ENCODE peak calls at places on chromosomes 4 and X, in eight cellular contexts. One of them, this sample, is unnamed.

GRCh38 chr4:6847134-6847533 is 62.5 kb upstream of the TBC1D14 start:
- DNase-seq in substantia nigra: no peak
- DNase-seq in NCI-H748 treated with DMSO at 0.1 percent for 48 hours: no peak
- DNase-seq in SK-N-DZ: no peak
- DNase-seq in activated CD4-positive, alpha-beta T cell treated with anti-CD3 and anti-CD28 coated beads, Interleukin-2, amount 50 U/mL, for 1 hour: no peak
- DNase-seq in dermis microvascular lymphatic vessel endothelial cell: no peak
- DNase-seq in activated T-cell treated with anti-CD3 and anti-CD28 coated beads for 1 hour: no peak
- DNase-seq in neural crest cell: no peak
- DNase-seq in this sample: no peak

GRCh38 chr4:25792200-25792791 is 70.5 kb downstream of the SEL1L3 start:
- DNase-seq in substantia nigra: no peak
- DNase-seq in NCI-H748 treated with DMSO at 0.1 percent for 48 hours: peak
- DNase-seq in SK-N-DZ: peak
- DNase-seq in activated CD4-positive, alpha-beta T cell treated with anti-CD3 and anti-CD28 coated beads, Interleukin-2, amount 50 U/mL, for 1 hour: no peak
- DNase-seq in dermis microvascular lymphatic vessel endothelial cell: peak
- DNase-seq in activated T-cell treated with anti-CD3 and anti-CD28 coated beads for 1 hour: no peak
- DNase-seq in neural crest cell: peak
- DNase-seq in this sample: no peak

GRCh38 chr4:140595065-140595464 is 26.3 kb upstream of the UCP1 start:
- DNase-seq in substantia nigra: no peak
- DNase-seq in NCI-H748 treated with DMSO at 0.1 percent for 48 hours: peak
- DNase-seq in SK-N-DZ: no peak
- DNase-seq in activated CD4-positive, alpha-beta T cell treated with anti-CD3 and anti-CD28 coated beads, Interleukin-2, amount 50 U/mL, for 1 hour: no peak
- DNase-seq in dermis microvascular lymphatic vessel endothelial cell: peak
- DNase-seq in activated T-cell treated with anti-CD3 and anti-CD28 coated beads for 1 hour: no peak
- DNase-seq in neural crest cell: no peak
- DNase-seq in this sample: peak

GRCh38 chr4:78651250-78651860 is 99.8 kb downstream of the ANXA3 start:
- DNase-seq in substantia nigra: no peak
- DNase-seq in NCI-H748 treated with DMSO at 0.1 percent for 48 hours: no peak
- DNase-seq in SK-N-DZ: no peak
- DNase-seq in activated CD4-positive, alpha-beta T cell treated with anti-CD3 and anti-CD28 coated beads, Interleukin-2, amount 50 U/mL, for 1 hour: no peak
- DNase-seq in dermis microvascular lymphatic vessel endothelial cell: no peak
- DNase-seq in activated T-cell treated with anti-CD3 and anti-CD28 coated beads for 1 hour: no peak
- DNase-seq in neural crest cell: no peak
- DNase-seq in this sample: no peak

GRCh38 chrX:54820737-54821136 is 13.2 kb downstream of the MAGED2 start:
- DNase-seq in substantia nigra: no peak
- DNase-seq in NCI-H748 treated with DMSO at 0.1 percent for 48 hours: no peak
- DNase-seq in SK-N-DZ: no peak
- DNase-seq in activated CD4-positive, alpha-beta T cell treated with anti-CD3 and anti-CD28 coated beads, Interleukin-2, amount 50 U/mL, for 1 hour: no peak
- DNase-seq in dermis microvascular lymphatic vessel endothelial cell: no peak
- DNase-seq in activated T-cell treated with anti-CD3 and anti-CD28 coated beads for 1 hour: no peak
- DNase-seq in neural crest cell: no peak
- DNase-seq in this sample: no peak

GRCh38 chrX:64097891-64098290 is 107.6 kb downstream of the AMER1 start:
- DNase-seq in substantia nigra: no peak
- DNase-seq in NCI-H748 treated with DMSO at 0.1 percent for 48 hours: no peak
- DNase-seq in SK-N-DZ: no peak
- DNase-seq in activated CD4-positive, alpha-beta T cell treated with anti-CD3 and anti-CD28 coated beads, Interleukin-2, amount 50 U/mL, for 1 hour: no peak
- DNase-seq in dermis microvascular lymphatic vessel endothelial cell: no peak
- DNase-seq in activated T-cell treated with anti-CD3 and anti-CD28 coated beads for 1 hour: no peak
- DNase-seq in neural crest cell: no peak
- DNase-seq in this sample: no peak

GRCh38 chrX:42098897-42099296 is 175.5 kb upstream of the CASK start:
- DNase-seq in substantia nigra: no peak
- DNase-seq in NCI-H748 treated with DMSO at 0.1 percent for 48 hours: no peak
- DNase-seq in SK-N-DZ: peak
- DNase-seq in activated CD4-positive, alpha-beta T cell treated with anti-CD3 and anti-CD28 coated beads, Interleukin-2, amount 50 U/mL, for 1 hour: no peak
- DNase-seq in dermis microvascular lymphatic vessel endothelial cell: no peak
- DNase-seq in activated T-cell treated with anti-CD3 and anti-CD28 coated beads for 1 hour: no peak
- DNase-seq in neural crest cell: no peak
- DNase-seq in this sample: no peak

GRCh38 chr4:108427946-108428345 is 192.4 kb upstream of the RPL34 start:
- DNase-seq in substantia nigra: no peak
- DNase-seq in NCI-H748 treated with DMSO at 0.1 percent for 48 hours: no peak
- DNase-seq in SK-N-DZ: no peak
- DNase-seq in activated CD4-positive, alpha-beta T cell treated with anti-CD3 and anti-CD28 coated beads, Interleukin-2, amount 50 U/mL, for 1 hour: no peak
- DNase-seq in dermis microvascular lymphatic vessel endothelial cell: no peak
- DNase-seq in activated T-cell treated with anti-CD3 and anti-CD28 coated beads for 1 hour: no peak
- DNase-seq in neural crest cell: no peak
- DNase-seq in this sample: no peak

GRCh38 chr4:143346208-143346607 is 9.5 kb downstream of the GAB1 start:
- DNase-seq in substantia nigra: no peak
- DNase-seq in NCI-H748 treated with DMSO at 0.1 percent for 48 hours: no peak
- DNase-seq in SK-N-DZ: no peak
- DNase-seq in activated CD4-positive, alpha-beta T cell treated with anti-CD3 and anti-CD28 coated beads, Interleukin-2, amount 50 U/mL, for 1 hour: no peak
- DNase-seq in dermis microvascular lymphatic vessel endothelial cell: no peak
- DNase-seq in activated T-cell treated with anti-CD3 and anti-CD28 coated beads for 1 hour: no peak
- DNase-seq in neural crest cell: no peak
- DNase-seq in this sample: no peak

GRCh38 chr4:41590591-41590990 is 52.6 kb downstream of the LIMCH1 start:
- DNase-seq in substantia nigra: no peak
- DNase-seq in NCI-H748 treated with DMSO at 0.1 percent for 48 hours: peak
- DNase-seq in SK-N-DZ: no peak
- DNase-seq in activated CD4-positive, alpha-beta T cell treated with anti-CD3 and anti-CD28 coated beads, Interleukin-2, amount 50 U/mL, for 1 hour: no peak
- DNase-seq in dermis microvascular lymphatic vessel endothelial cell: peak
- DNase-seq in activated T-cell treated with anti-CD3 and anti-CD28 coated beads for 1 hour: no peak
- DNase-seq in neural crest cell: no peak
- DNase-seq in this sample: no peak

GRCh38 chr4:15414601-15415091 is 13.2 kb upstream of the C1QTNF7 start:
- DNase-seq in substantia nigra: no peak
- DNase-seq in NCI-H748 treated with DMSO at 0.1 percent for 48 hours: no peak
- DNase-seq in SK-N-DZ: no peak
- DNase-seq in activated CD4-positive, alpha-beta T cell treated with anti-CD3 and anti-CD28 coated beads, Interleukin-2, amount 50 U/mL, for 1 hour: no peak
- DNase-seq in dermis microvascular lymphatic vessel endothelial cell: no peak
- DNase-seq in activated T-cell treated with anti-CD3 and anti-CD28 coated beads for 1 hour: no peak
- DNase-seq in neural crest cell: no peak
- DNase-seq in this sample: no peak

GRCh38 chr4:20271954-20272353 is 20.2 kb downstream of the SLIT2 start:
- DNase-seq in substantia nigra: no peak
- DNase-seq in NCI-H748 treated with DMSO at 0.1 percent for 48 hours: no peak
- DNase-seq in SK-N-DZ: peak
- DNase-seq in activated CD4-positive, alpha-beta T cell treated with anti-CD3 and anti-CD28 coated beads, Interleukin-2, amount 50 U/mL, for 1 hour: no peak
- DNase-seq in dermis microvascular lymphatic vessel endothelial cell: no peak
- DNase-seq in activated T-cell treated with anti-CD3 and anti-CD28 coated beads for 1 hour: no peak
- DNase-seq in neural crest cell: no peak
- DNase-seq in this sample: no peak